ENCODE peak calls at places on chromosomes 5 and 9, in eight cellular contexts. Y, A, X, U, G, W, J and D are unnamed samples.

GRCh38 chr5:164746723-164747122 is 1241.3 kb downstream of the MAT2B start:
- DNase-seq in J (no peak), A (no peak), Y (no peak), X (no peak), G (no peak), U (no peak), W (no peak), D (no peak)

GRCh38 chr9:128152133-128152780 is 3.0 kb downstream of the LCN2 start:
- DNase-seq in U (no peak), W (no peak), A (no peak), G (no peak), X (no peak), J (no peak), Y (no peak), D (no peak)

GRCh38 chr5:8905021-8905420 is 640.9 kb downstream of the SEMA5A start:
- DNase-seq in U (no peak), A (no peak), W (no peak), X (peak; percentile 45), G (no peak), Y (no peak), J (no peak), D (no peak)

GRCh38 chr9:114288233-114289051 is 34.5 kb upstream of the ORM1 start:
- DNase-seq in G (no peak), A (no peak), Y (peak; percentile 15), J (peak; percentile 56), X (peak; percentile 86), U (no peak), W (peak; percentile 57), D (no peak)

GRCh38 chr9:21030389-21031035 is 928 bp downstream of the HACD4 start:
- DNase-seq in G (no peak), W (no peak), J (no peak), X (peak; percentile 12), A (no peak), U (no peak), Y (no peak), D (peak; percentile 27)

GRCh38 chr5:102670224-102670836 is 84.8 kb upstream of the PAM start:
- DNase-seq in J (peak; percentile 39), X (no peak), Y (no peak), G (peak; percentile 22), U (no peak), W (no peak), A (peak; percentile 47), D (peak; percentile 18)

GRCh38 chr5:169847519-169847918 is 132.8 kb downstream of the INSYN2B start:
- DNase-seq in X (no peak), W (no peak), Y (no peak), A (no peak), G (no peak), U (no peak), J (no peak), D (no peak)

GRCh38 chr9:91992636-91993035 is 42.6 kb upstream of the ROR2 start:
- DNase-seq in Y (no peak), W (no peak), G (no peak), X (peak; percentile 48), U (no peak), A (no peak), J (no peak), D (no peak)

GRCh38 chr9:135986605-135987004 is 25.4 kb upstream of the UBAC1 start:
- DNase-seq in A (no peak), W (no peak), X (no peak), J (no peak), G (no peak), Y (no peak), U (no peak), D (no peak)

GRCh38 chr5:10295619-10296326 is 11.9 kb downstream of the CMBL start:
- DNase-seq in A (no peak), J (no peak), X (no peak), W (no peak), G (no peak), Y (no peak), U (no peak), D (no peak)

GRCh38 chr5:37869221-37869620 is 29.4 kb upstream of the GDNF start:
- DNase-seq in A (no peak), Y (no peak), W (no peak), U (no peak), G (no peak), X (peak; percentile 38), J (no peak), D (no peak)

GRCh38 chr5:108373426-108373825 is 8.5 kb downstream of the FBXL17 start:
- DNase-seq in J (no peak), G (no peak), X (no peak), W (no peak), A (no peak), Y (no peak), U (no peak), D (no peak)

GRCh38 chr5:74848553-74849025 is 17.6 kb downstream of the FAM169A start:
- DNase-seq in G (no peak), Y (no peak), J (no peak), W (no peak), A (no peak), X (no peak), U (no peak), D (no peak)

GRCh38 chr5:94908889-94909480 is 290.5 kb downstream of the SLF1 start:
- DNase-seq in J (peak; percentile 28), G (no peak), W (no peak), X (peak; percentile 37), Y (no peak), U (no peak), A (peak; percentile 35), D (peak; percentile 63)

GRCh38 chr5:157004893-157005551 is 42.0 kb upstream of the TIMD4 start:
- DNase-seq in Y (no peak), G (no peak), X (no peak), J (no peak), A (no peak), W (no peak), U (no peak), D (no peak)

GRCh38 chr9:8679405-8679951 is 879.9 kb upstream of the DMAC1 start:
- DNase-seq in A (no peak), G (no peak), Y (no peak), J (no peak), X (no peak), U (no peak), W (no peak), D (no peak)

GRCh38 chr5:163565931-163566608 is 60.7 kb downstream of the MAT2B start:
- DNase-seq in Y (no peak), G (peak; percentile 15), J (no peak), U (peak; percentile 19), W (no peak), A (no peak), X (peak; percentile 36), D (no peak)

DNA sequence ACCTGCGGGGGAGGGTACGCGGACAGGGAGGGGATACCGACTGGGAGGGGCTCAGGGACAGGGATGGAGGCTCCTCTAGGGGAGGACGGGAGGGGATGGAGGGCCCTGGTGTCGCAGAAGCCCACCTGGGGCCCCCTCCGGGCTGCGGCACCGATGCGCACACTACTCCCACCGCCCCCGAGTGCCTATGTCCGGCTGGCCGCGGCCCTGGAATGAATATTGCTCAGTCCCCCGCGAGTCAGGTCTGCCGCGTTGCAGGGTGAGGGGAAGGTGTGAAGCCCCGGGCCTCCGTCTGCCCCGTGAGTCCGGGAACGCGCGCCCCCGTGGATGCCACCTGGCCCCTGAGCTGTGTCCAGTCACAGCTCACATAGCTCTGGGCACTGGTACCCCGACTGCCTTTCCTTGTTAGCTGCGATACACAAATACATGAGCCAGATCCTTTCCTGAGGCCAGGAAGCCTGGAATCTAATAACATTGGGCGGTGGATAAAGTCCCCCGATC is 44.5 kb upstream of the PRSS3 start:
- DNase-seq in U (no peak), G (no peak), W (no peak), X (no peak), J (no peak), A (no peak), Y (no peak), D (no peak)
- TF ChIP-seq POLR2A in U (no peak), G (no peak), W (no peak), X (no peak), J (no peak), A (no peak), Y (no peak), D (no peak)

DNA sequence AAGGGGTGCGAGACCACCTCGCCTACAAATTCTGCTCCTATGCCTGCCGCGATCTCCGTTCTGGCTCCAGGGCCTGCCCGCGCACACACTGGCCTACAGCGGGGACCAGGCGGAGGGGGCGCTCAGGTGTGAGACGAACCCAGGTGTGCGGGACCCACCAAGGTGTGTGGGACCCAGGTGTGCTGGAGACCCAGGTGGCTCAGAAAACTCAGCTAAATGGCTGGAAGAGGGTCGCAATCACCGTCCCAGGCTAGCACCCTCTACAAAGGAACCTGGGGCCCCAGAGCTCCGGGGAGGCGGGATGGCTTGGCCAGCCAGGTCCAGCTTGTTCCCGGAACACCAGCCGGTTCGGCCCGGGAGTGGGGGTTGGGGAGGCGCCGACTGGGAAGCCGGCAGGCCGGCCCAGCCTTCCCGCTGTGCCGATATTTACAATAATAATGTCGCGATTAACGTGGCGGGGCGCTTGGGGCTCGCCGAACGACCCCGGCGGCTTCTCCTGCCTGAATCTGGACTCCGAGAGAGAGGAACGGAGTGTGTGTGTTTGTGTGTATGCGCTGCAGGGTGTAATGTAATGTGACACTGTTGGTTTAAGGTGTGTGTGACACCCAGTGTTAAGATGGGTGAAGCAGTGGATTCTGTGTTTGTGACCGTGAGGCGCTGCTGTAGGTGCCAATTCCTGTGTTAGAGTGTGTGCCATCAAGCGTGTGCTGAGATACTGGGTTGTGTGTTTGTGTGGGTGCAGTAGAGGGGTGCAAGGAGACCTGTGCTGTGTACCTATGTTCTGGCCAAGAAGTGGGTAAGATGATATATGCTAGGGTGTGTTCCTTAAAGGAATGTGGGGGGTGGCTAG is 1.4 kb downstream of the PCDH1 start:
- DNase-seq in Y (no peak), U (no peak), X (no peak), W (no peak), J (no peak), A (no peak), G (peak; percentile 55), D (peak; percentile 29)
- TF ChIP-seq POLR2A in Y (no peak), U (no peak), X (no peak), W (peak; percentile 22), J (no peak), A (no peak), G (peak; percentile 50), D (no peak)

GRCh38 chr5:176530406-176530982 is 6.7 kb downstream of the RNF44 start:
- DNase-seq in A (no peak), W (no peak), G (no peak), Y (no peak), X (no peak), U (no peak), J (no peak), D (no peak)

GRCh38 chr5:176533390-176533789 is 3.8 kb downstream of the RNF44 start:
- DNase-seq in X (no peak), Y (no peak), J (no peak), A (no peak), U (peak; percentile 46), W (no peak), G (no peak), D (peak; percentile 17)

GRCh38 chr5:176532795-176533194 is 4.4 kb downstream of the RNF44 start:
- DNase-seq in G (no peak), J (no peak), Y (no peak), X (no peak), A (no peak), U (no peak), W (no peak), D (no peak)

GRCh38 chr5:176530983-176531901 is 6.0 kb downstream of the RNF44 start:
- DNase-seq in X (peak; percentile 74), A (no peak), G (no peak), U (no peak), W (peak; percentile 84), Y (no peak), J (no peak), D (peak; percentile 12)

GRCh38 chr5:176531902-176532493 is 5.2 kb downstream of the RNF44 start:
- DNase-seq in G (no peak), J (no peak), U (no peak), W (no peak), A (no peak), X (no peak), Y (no peak), D (no peak)
- TF ChIP-seq POLR2A in G (no peak), J (no peak), U (no peak), W (no peak), A (no peak), X (no peak), Y (no peak), D (no peak)

GRCh38 chr9:83979812-83980394 is at the start of gene HNRNPK:
- DNase-seq in A (peak; percentile 95), U (peak; percentile 100), G (peak; percentile 100), X (peak; percentile 98), J (peak; percentile 98), W (peak; percentile 100), Y (peak; percentile 99), D (peak; percentile 100)
- TF ChIP-seq POLR2A in A (no peak), U (no peak), G (peak; percentile 43), X (peak; percentile 85), J (no peak), W (peak; percentile 22), Y (peak; percentile 8), D (no peak)